ENCODE peak calls at places on chromosomes 12 and 14, in ten cellular contexts. N, E, Q, R, I, P, B, A, U and W are unnamed samples.

GRCh38 chr12:80821513-80822000 is 104.8 kb downstream of the MYF5 start:
- DNase-seq in A (peak), B (no peak), I (no peak), Q (no peak), E (no peak), P (no peak), R (no peak), U (no peak), N (no peak), W (no peak)

GRCh38 chr14:38309522-38310262 is 53.8 kb upstream of the CLEC14A start:
- DNase-seq in A (peak), Q (peak), B (no peak), P (no peak), U (no peak), E (no peak), I (no peak), R (no peak), N (no peak), W (no peak)

GRCh38 chr12:26573212-26573909 is 259.6 kb downstream of the ITPR2 start:
- DNase-seq in A (peak), B (no peak), R (no peak), P (no peak), Q (no peak), I (no peak), U (no peak), E (no peak), N (no peak), W (no peak)

GRCh38 chr12:19925881-19926665 is 442.3 kb upstream of the PDE3A start:
- DNase-seq in A (no peak), I (no peak), N (no peak), Q (no peak), P (no peak), B (no peak), E (no peak), U (no peak), R (no peak), W (no peak)

GRCh38 chr14:66085662-66086061 is 400.5 kb upstream of the CCDC196 start:
- DNase-seq in R (no peak), I (no peak), P (no peak), A (no peak), N (no peak), Q (no peak), E (no peak), U (no peak), B (no peak), W (no peak)

GRCh38 chr14:104994988-104995387 is 9.4 kb downstream of the CLBA1 start:
- DNase-seq in E (no peak), P (no peak), Q (no peak), I (no peak), A (no peak), R (no peak), U (no peak), N (no peak), B (no peak), W (no peak)

GRCh38 chr12:22248079-22248478 is 86.4 kb downstream of the ST8SIA1 start:
- DNase-seq in A (no peak), Q (no peak), I (no peak), E (no peak), N (no peak), U (no peak), R (no peak), P (no peak), B (no peak), W (no peak)

GRCh38 chr12:53214687-53215455 is 7.8 kb upstream of the ITGB7 start:
- DNase-seq in N (no peak), U (no peak), I (no peak), P (no peak), R (no peak), Q (no peak), B (no peak), E (no peak), A (peak), W (no peak)

GRCh38 chr14:23430016-23430732 is 5.3 kb downstream of the MYH7 start:
- DNase-seq in P (no peak), E (no peak), B (no peak), R (no peak), Q (no peak), A (no peak), I (no peak), N (no peak), U (no peak), W (no peak)

GRCh38 chr12:72110814-72111615 is 161.2 kb upstream of the TRHDE start:
- DNase-seq in B (no peak), P (no peak), Q (no peak), N (no peak), I (no peak), E (no peak), A (no peak), U (no peak), R (no peak), W (no peak)

GRCh38 chr14:88251650-88252049 is 71.4 kb downstream of the KCNK10 start:
- DNase-seq in Q (no peak), N (no peak), U (no peak), R (no peak), E (no peak), I (no peak), P (no peak), B (no peak), A (no peak), W (no peak)

GRCh38 chr12:56220611-56221232 is 1.0 kb downstream of the RNF41 start:
- DNase-seq in E (peak), R (no peak), A (no peak), Q (peak), B (peak), I (no peak), U (no peak), P (no peak), N (no peak), W (no peak)

GRCh38 chr14:54737132-54737711 is 165.4 kb downstream of the GCH1 start:
- DNase-seq in I (no peak), N (no peak), B (no peak), U (no peak), Q (peak), R (no peak), P (no peak), A (no peak), E (peak), W (no peak)

GRCh38 chr12:43836455-43836989 is 641 bp downstream of the TMEM117 start:
- DNase-seq in E (peak), A (no peak), B (no peak), N (no peak), R (no peak), Q (peak), I (no peak), U (peak), P (no peak), W (no peak)

GRCh38 chr14:20440882-20441281 is 4.9 kb upstream of the KLHL33 start:
- DNase-seq in E (no peak), U (no peak), B (peak), A (no peak), I (no peak), R (no peak), N (no peak), Q (no peak), P (no peak), W (no peak)